ENCODE peak calls at places on chromosomes 6 and 20, in seven cellular contexts. D is GM10248; J is GM06990; T is CD8-positive, alpha-beta T cell; X is tibial artery; Q is IMR-90; G is progenitor cell of endocrine pancreas. E is an unnamed sample.

GRCh38 chr6:170423814-170424633 is 117.5 kb downstream of the FAM120B start:
- DNase-seq in D (no peak), J (no peak), T (no peak), X (no peak), Q (no peak), G (no peak), E (no peak)

GRCh38 chr20:39623584-39624234 is 661.6 kb downstream of the DHX35 start:
- DNase-seq in D (no peak), J (no peak), T (no peak), X (no peak), Q (no peak), G (no peak), E (no peak)

GRCh38 chr6:144150673-144151009 is 324 bp downstream of the STX11 start:
- DNase-seq in D (no peak), J (no peak), T (peak), X (no peak), Q (peak), G (peak), E (no peak)

GRCh38 chr6:63333440-63333839 is 13.7 kb upstream of the LGSN start:
- DNase-seq in D (no peak), J (no peak), T (no peak), X (no peak), Q (no peak), G (no peak), E (no peak)

GRCh38 chr20:48636301-48636700 is 191.5 kb downstream of the PREX1 start:
- DNase-seq in D (no peak), J (no peak), T (no peak), X (no peak), Q (no peak), G (no peak), E (no peak)

GRCh38 chr6:117138407-117138806 is 127.0 kb upstream of the VGLL2 start:
- DNase-seq in D (no peak), J (no peak), T (no peak), X (no peak), Q (no peak), G (no peak), E (no peak)

GRCh38 chr6:134420638-134421181 is 102.8 kb upstream of the SGK1 start:
- DNase-seq in D (no peak), J (no peak), T (no peak), X (no peak), Q (peak), G (no peak), E (peak)

GRCh38 chr20:62287759-62288534 is 14.8 kb upstream of the ADRM1 start:
- DNase-seq in D (no peak), J (no peak), T (no peak), X (no peak), Q (no peak), G (no peak), E (no peak)

GRCh38 chr20:11651647-11652046 is 266.0 kb upstream of the BTBD3 start:
- DNase-seq in D (no peak), J (no peak), T (no peak), X (no peak), Q (no peak), G (no peak), E (no peak)

GRCh38 chr20:33211817-33212424 is 5.2 kb upstream of the BPIFA3 start:
- DNase-seq in D (peak), J (no peak), T (peak), X (peak), Q (peak), G (peak), E (peak)
- TF ChIP-seq CTCF in D (peak), J (peak), T (no peak), X (no peak), Q (peak), G (peak), E (peak)

GRCh38 chr6:69732045-69732444 is 64.8 kb downstream of the LMBRD1 start:
- DNase-seq in D (no peak), J (no peak), T (no peak), X (no peak), Q (peak), G (no peak), E (no peak)

GRCh38 chr6:69729870-69730449 is 66.8 kb downstream of the LMBRD1 start:
- DNase-seq in D (no peak), J (no peak), T (no peak), X (no peak), Q (peak), G (no peak), E (no peak)

GRCh38 chr6:69735029-69735428 is 61.8 kb downstream of the LMBRD1 start:
- DNase-seq in D (no peak), J (no peak), T (no peak), X (no peak), Q (no peak), G (no peak), E (no peak)

GRCh38 chr6:69732640-69733039 is 64.2 kb downstream of the LMBRD1 start:
- DNase-seq in D (no peak), J (no peak), T (no peak), X (no peak), Q (no peak), G (no peak), E (no peak)
- TF ChIP-seq CTCF in D (peak), J (peak), T (peak), X (peak), Q (peak), G (peak), E (peak)

DNA sequence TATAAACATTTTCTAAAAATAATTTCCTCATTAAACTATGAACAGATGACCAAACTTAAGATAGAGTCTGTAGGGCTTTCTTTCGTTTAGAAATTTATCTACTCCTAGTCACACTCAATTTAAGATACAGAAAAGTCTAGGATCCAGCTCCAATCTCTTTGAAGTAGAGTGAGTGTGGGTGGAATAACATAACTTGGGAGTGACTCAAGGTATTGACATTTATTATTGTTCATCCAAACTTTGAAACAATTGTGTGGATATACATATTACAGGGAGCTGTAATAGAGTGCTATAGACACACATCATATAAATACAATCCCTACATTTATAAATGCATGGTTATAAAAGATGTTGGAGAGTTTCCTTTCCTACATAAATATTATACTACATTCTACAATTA is 715.2 kb upstream of the MANEA start:
- DNase-seq in D (no peak), J (no peak), T (no peak), X (no peak), Q (no peak), G (no peak), E (no peak)
- TF ChIP-seq CTCF in D (no peak), J (no peak), T (no peak), X (no peak), Q (no peak), G (no peak), E (no peak)

GRCh38 chr6:114343782-114344144 is 940 bp upstream of the HS3ST5 start:
- DNase-seq in D (no peak), J (no peak), T (no peak), X (no peak), Q (no peak), G (no peak), E (no peak)
- TF ChIP-seq CTCF in D (no peak), J (no peak), T (no peak), X (no peak), Q (no peak), G (no peak), E (no peak)

GRCh38 chr6:107443066-107443903 is 16.1 kb downstream of the PDSS2 start:
- DNase-seq in D (no peak), J (no peak), T (no peak), X (no peak), Q (peak), G (no peak), E (peak)

GRCh38 chr6:107443904-107444267 is 15.5 kb downstream of the PDSS2 start:
- DNase-seq in D (no peak), J (no peak), T (no peak), X (no peak), Q (no peak), G (no peak), E (peak)

GRCh38 chr6:107447663-107448216 is 11.6 kb downstream of the PDSS2 start:
- DNase-seq in D (no peak), J (no peak), T (no peak), X (no peak), Q (no peak), G (no peak), E (no peak)

GRCh38 chr6:107444277-107444676 is 15.1 kb downstream of the PDSS2 start:
- DNase-seq in D (no peak), J (no peak), T (no peak), X (no peak), Q (peak), G (no peak), E (peak)

GRCh38 chr6:107448776-107449175 is 10.6 kb downstream of the PDSS2 start:
- DNase-seq in D (no peak), J (no peak), T (no peak), X (no peak), Q (no peak), G (no peak), E (no peak)
- TF ChIP-seq CTCF in D (no peak), J (no peak), T (no peak), X (no peak), Q (no peak), G (no peak), E (no peak)

GRCh38 chr6:3607599-3607998 is 143.9 kb downstream of the PXDC1 start:
- DNase-seq in D (no peak), J (no peak), T (no peak), X (no peak), Q (no peak), G (no peak), E (no peak)
- TF ChIP-seq CTCF in D (no peak), J (no peak), T (no peak), X (no peak), Q (no peak), G (no peak), E (no peak)

GRCh38 chr20:12968472-12968871 is 40.3 kb upstream of the SPTLC3 start:
- DNase-seq in D (no peak), J (no peak), T (no peak), X (no peak), Q (no peak), G (no peak), E (no peak)

GRCh38 chr20:12965880-12966270 is 42.9 kb upstream of the SPTLC3 start:
- DNase-seq in D (no peak), J (no peak), T (no peak), X (no peak), Q (no peak), G (no peak), E (no peak)

GRCh38 chr20:12965212-12965879 is 43.4 kb upstream of the SPTLC3 start:
- DNase-seq in D (no peak), J (no peak), T (no peak), X (no peak), Q (no peak), G (no peak), E (no peak)

GRCh38 chr20:12967932-12968331 is 40.8 kb upstream of the SPTLC3 start:
- DNase-seq in D (no peak), J (no peak), T (no peak), X (no peak), Q (no peak), G (no peak), E (no peak)

DNA sequence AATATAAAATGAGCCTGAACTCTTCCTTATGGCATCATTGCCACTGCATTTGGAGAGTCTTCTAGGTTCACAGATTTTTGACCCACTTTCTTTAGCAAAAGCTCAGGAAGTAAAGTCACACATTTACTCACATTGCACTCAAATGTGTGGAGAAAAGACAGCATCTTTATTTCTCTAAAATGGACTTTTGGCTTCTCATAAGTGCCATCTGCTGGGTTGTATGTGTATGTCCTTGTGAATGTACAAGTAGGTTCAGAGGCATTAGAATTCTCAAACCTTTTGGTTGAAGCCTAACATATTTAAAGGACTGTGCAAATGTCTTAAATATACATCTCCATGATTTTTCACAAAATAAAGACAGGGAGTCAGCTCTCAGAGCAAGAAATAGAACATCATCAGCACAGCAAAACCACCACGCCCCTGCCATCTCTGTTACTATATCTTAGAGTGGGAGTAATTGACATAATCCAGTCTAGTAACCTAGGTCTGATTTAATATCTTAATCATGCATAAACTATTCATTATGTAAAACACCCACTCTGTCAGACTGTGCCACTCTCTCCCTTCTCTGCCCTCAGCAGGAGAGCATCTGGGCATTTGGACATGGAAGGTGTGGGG is 42.2 kb upstream of the SPTLC3 start:
- DNase-seq in D (no peak), J (no peak), T (no peak), X (no peak), Q (peak), G (no peak), E (no peak)
- TF ChIP-seq CTCF in D (no peak), J (peak), T (no peak), X (peak), Q (peak), G (peak), E (peak)

GRCh38 chr6:8402546-8402945 is 32.8 kb downstream of the SLC35B3 start:
- DNase-seq in D (no peak), J (no peak), T (no peak), X (no peak), Q (no peak), G (no peak), E (no peak)

DNA sequence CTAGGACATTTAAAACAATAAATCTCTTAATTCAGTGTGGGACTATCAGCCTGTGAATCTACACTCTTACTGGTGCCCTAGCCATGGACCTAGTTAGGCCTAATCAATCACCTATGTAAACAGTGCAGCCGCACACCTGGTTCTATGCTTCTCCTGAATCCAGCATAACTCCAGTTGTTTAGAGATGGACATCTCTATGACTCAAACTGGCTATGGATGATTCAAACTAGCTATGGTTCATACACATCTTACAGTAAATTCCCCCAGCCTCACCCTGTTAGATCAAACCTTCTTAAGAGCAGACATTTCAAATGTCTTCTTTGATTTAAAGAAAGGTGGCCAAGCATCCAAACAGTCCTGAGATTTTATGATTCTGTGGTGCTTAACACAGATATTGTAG is 34.7 kb downstream of the SLC35B3 start:
- DNase-seq in D (no peak), J (no peak), T (no peak), X (no peak), Q (no peak), G (no peak), E (no peak)
- TF ChIP-seq CTCF in D (no peak), J (no peak), T (no peak), X (no peak), Q (no peak), G (no peak), E (no peak)

GRCh38 chr20:7926767-7927166 is 13.5 kb downstream of the HAO1 start:
- DNase-seq in D (no peak), J (no peak), T (no peak), X (no peak), Q (peak), G (no peak), E (peak)
- TF ChIP-seq CTCF in D (peak), J (peak), T (no peak), X (peak), Q (peak), G (peak), E (peak)

E was measured in HFFc6.